ENCODE peak calls at places on chromosome 18, in seven cellular contexts. U is fibroblast of gingiva, F is hippocampal formation, Y is HEK293T, O is left colon, C is amniotic stem cell, P is neural crest cell. I is an unnamed sample.

GRCh38 chr18:63148449-63149199 is 170.9 kb downstream of the BCL2 start:
- DNase-seq in U (peak), F (no peak), Y (no peak), O (no peak), C (no peak), P (no peak), I (no peak)

GRCh38 chr18:57901819-57902600 is 98.9 kb upstream of the ATP8B1 start:
- DNase-seq in U (no peak), F (no peak), Y (no peak), O (peak), C (no peak), P (no peak), I (no peak)

GRCh38 chr18:37438417-37439180 is 127.0 kb downstream of the CELF4 start:
- DNase-seq in U (no peak), F (no peak), Y (no peak), O (no peak), C (no peak), P (no peak), I (no peak)

GRCh38 chr18:45775241-45775676 is 50.2 kb upstream of the SIGLEC15 start:
- DNase-seq in U (peak), F (peak), Y (no peak), O (peak), C (no peak), P (no peak), I (peak)

GRCh38 chr18:5543036-5543671 is 643 bp downstream of the EPB41L3 start:
- DNase-seq in U (no peak), F (no peak), Y (peak), O (no peak), C (no peak), P (peak), I (no peak)

GRCh38 chr18:76759056-76759455 is 63.3 kb upstream of the ZNF236 start:
- DNase-seq in U (no peak), F (no peak), Y (no peak), O (no peak), C (no peak), P (no peak), I (no peak)

GRCh38 chr18:55953326-55953725 is 365.3 kb upstream of the TCF4 start:
- DNase-seq in U (no peak), F (no peak), Y (no peak), O (no peak), C (no peak), P (no peak), I (no peak)

GRCh38 chr18:41643427-41643826 is 311.6 kb upstream of the PIK3C3 start:
- DNase-seq in U (no peak), F (no peak), Y (no peak), O (no peak), C (no peak), P (no peak), I (no peak)

I was measured in HCT116.